ENCODE peak calls at places on chromosome 5, in seven cellular contexts. E, L, H, Z, X, O and U are unnamed samples.

GRCh38 chr5:168734119-168734518 is 155.0 kb upstream of the PANK3 start:
- DNase-seq in E (no peak), L (no peak), H (no peak), Z (no peak), X (no peak), O (no peak), U (no peak)

GRCh38 chr5:96067902-96068614 is 106.4 kb upstream of the ELL2 start:
- DNase-seq in E (no peak), L (no peak), H (peak), Z (no peak), X (no peak), O (no peak), U (peak)

GRCh38 chr5:28862137-28862859 is 1823.9 kb upstream of the CDH9 start:
- DNase-seq in E (no peak), L (no peak), H (no peak), Z (peak), X (no peak), O (no peak), U (no peak)

GRCh38 chr5:55919625-55920024 is 68.5 kb downstream of the IL31RA start:
- DNase-seq in E (no peak), L (no peak), H (no peak), Z (no peak), X (no peak), O (no peak), U (no peak)

GRCh38 chr5:181188700-181189362 is 16.2 kb downstream of the TRIM7 start:
- DNase-seq in E (no peak), L (peak), H (peak), Z (peak), X (peak), O (no peak), U (no peak)

GRCh38 chr5:135435467-135436330 is 11.4 kb downstream of the DCANP1 start:
- DNase-seq in E (no peak), L (peak), H (no peak), Z (no peak), X (no peak), O (no peak), U (no peak)

GRCh38 chr5:75734913-75735789 is 17.9 kb upstream of the POC5 start:
- DNase-seq in E (no peak), L (peak), H (peak), Z (peak), X (peak), O (peak), U (peak)

GRCh38 chr5:153050496-153051179 is 439.8 kb upstream of the GRIA1 start:
- DNase-seq in E (no peak), L (no peak), H (no peak), Z (no peak), X (no peak), O (no peak), U (no peak)

GRCh38 chr5:170892201-170892600 is 30.4 kb downstream of the RANBP17 start:
- DNase-seq in E (no peak), L (no peak), H (no peak), Z (no peak), X (no peak), O (no peak), U (no peak)

GRCh38 chr5:73363911-73364730 is 84.5 kb downstream of the FOXD1 start:
- DNase-seq in E (no peak), L (no peak), H (no peak), Z (no peak), X (no peak), O (no peak), U (no peak)

GRCh38 chr5:125518169-125518568 is 771.7 kb upstream of the ZNF608 start:
- DNase-seq in E (no peak), L (no peak), H (no peak), Z (no peak), X (no peak), O (no peak), U (no peak)

GRCh38 chr5:71769265-71769664 is 50.2 kb downstream of the CARTPT start:
- DNase-seq in E (no peak), L (no peak), H (no peak), Z (no peak), X (no peak), O (no peak), U (no peak)

GRCh38 chr5:30337084-30337573 is 856.4 kb upstream of the CDH6 start:
- DNase-seq in E (no peak), L (no peak), H (no peak), Z (no peak), X (no peak), O (no peak), U (no peak)

GRCh38 chr5:159208508-159209437 is 580 bp downstream of the RNF145 start:
- DNase-seq in E (peak), L (peak), H (no peak), Z (peak), X (no peak), O (no peak), U (peak)
- TF ChIP-seq JUND in E (no peak), L (no peak), H (no peak), Z (no peak), X (no peak), O (no peak), U (no peak)

DNA sequence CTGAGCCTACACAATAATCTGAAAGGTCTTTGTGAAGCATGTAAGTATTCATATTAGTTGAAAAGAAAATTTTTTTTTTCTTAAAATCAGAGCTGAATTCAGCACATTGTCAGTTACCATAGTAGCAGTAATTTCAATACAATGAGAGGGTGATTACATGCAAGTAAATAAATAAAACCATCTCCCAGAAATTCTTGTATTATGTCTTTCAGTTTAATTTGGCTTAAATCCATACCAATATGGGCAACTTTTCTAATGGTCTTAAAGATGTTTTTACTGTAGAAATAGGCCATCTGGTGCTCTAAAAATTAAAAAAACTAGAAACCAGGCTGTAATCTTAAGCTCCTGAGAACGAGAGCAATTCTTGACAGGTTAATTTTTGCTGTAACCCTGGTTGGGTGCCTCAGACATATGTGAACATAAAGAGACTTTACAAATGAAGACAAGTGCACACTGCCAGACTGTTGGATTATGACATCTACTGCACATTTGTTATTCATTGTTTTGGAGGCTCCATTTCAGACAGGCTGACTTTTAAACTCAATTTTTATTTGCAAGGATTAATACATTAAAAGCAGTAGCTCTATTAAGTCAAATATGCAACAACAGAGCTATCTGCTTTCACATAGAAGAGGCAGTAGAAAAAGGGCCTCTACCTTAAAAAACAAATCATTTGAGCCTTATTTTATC is 246.8 kb upstream of the DAB2 start:
- DNase-seq in E (no peak), L (no peak), H (no peak), Z (no peak), X (no peak), O (no peak), U (no peak)
- TF ChIP-seq JUND in E (no peak), L (no peak), H (no peak), Z (no peak), X (no peak), O (no peak), U (no peak)

DNA sequence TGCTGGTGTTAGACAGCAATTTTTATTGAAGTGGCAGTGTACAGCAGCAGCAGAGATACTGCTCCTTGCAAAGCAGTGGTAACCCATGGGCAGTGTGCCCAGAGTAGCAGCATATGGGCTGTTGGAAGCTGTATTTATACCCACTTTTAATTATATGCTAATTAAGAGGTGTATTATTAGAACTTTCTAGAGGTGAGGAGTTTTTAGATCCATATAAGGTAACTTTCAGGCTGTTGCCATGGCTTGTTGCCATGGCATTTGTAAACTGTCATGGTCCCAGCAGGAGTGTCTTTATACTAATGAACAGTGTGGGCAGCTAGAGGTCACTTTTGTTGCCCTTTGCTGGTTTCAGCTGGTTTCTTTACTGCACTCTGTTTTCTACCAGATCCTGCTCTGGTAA is 3.7 kb upstream of the PJA2 start:
- DNase-seq in E (no peak), L (no peak), H (no peak), Z (peak), X (no peak), O (no peak), U (no peak)
- TF ChIP-seq JUND in E (no peak), L (no peak), H (no peak), Z (no peak), X (no peak), O (no peak), U (no peak)

GRCh38 chr5:179344301-179345178 is 721 bp downstream of the ADAMTS2 start:
- DNase-seq in E (peak), L (peak), H (no peak), Z (no peak), X (no peak), O (no peak), U (no peak)
- TF ChIP-seq JUND in E (no peak), L (no peak), H (no peak), Z (no peak), X (no peak), O (no peak), U (no peak)

DNA sequence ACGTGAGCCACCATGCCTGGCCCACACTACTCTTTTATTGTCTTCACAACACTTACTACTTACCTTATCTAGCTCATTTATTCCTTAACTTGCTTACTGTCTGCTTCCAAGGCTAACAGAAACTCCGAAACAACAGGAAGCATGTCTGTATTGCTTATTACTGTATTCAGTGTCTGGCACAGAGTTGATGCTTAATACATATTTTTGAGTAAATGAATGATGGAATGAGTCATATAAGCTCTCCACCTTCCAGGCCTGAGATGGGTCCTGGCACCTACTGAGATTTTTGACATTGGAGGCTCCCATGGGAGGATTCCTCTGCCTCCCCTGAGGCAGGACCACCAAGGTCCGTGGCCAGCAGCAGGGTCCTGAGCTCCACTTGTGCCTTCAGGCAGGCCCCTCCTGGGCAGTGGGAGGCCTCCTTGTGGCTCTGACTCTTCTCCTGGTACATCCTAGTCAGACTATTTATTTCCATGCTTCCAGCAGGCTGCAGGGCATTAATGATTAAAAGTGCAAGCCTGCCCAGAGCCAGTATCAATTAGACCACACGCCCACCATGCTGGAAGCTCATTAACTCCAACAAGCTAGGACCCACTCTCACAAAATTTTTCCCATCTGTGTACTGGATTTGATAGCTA is 76.5 kb upstream of the CTNNA1 start:
- DNase-seq in E (no peak), L (no peak), H (no peak), Z (no peak), X (no peak), O (no peak), U (no peak)
- TF ChIP-seq JUND in E (no peak), L (no peak), H (no peak), Z (no peak), X (no peak), O (no peak), U (no peak)

GRCh38 chr5:9549941-9550340 is 4.1 kb upstream of the SEMA5A start:
- DNase-seq in E (no peak), L (no peak), H (no peak), Z (no peak), X (no peak), O (no peak), U (no peak)

GRCh38 chr5:9545959-9546851 is at the start of gene SEMA5A:
- DNase-seq in E (peak), L (peak), H (no peak), Z (no peak), X (no peak), O (no peak), U (no peak)

GRCh38 chr5:9544502-9545300 is 1.2 kb downstream of the SEMA5A start:
- DNase-seq in E (peak), L (peak), H (no peak), Z (peak), X (no peak), O (no peak), U (peak)

GRCh38 chr5:9545301-9545958 is 445 bp downstream of the SEMA5A start:
- DNase-seq in E (no peak), L (peak), H (no peak), Z (no peak), X (no peak), O (no peak), U (no peak)

GRCh38 chr5:9546973-9547947 is 1.4 kb upstream of the SEMA5A start:
- DNase-seq in E (no peak), L (no peak), H (no peak), Z (no peak), X (no peak), O (no peak), U (no peak)
- TF ChIP-seq JUND in E (no peak), L (no peak), H (no peak), Z (no peak), X (no peak), O (no peak), U (no peak)

GRCh38 chr5:142817961-142818431 is 47.8 kb downstream of the ARHGAP26 start:
- DNase-seq in E (no peak), L (no peak), H (no peak), Z (no peak), X (no peak), O (no peak), U (no peak)

GRCh38 chr5:142820447-142820846 is 50.3 kb downstream of the ARHGAP26 start:
- DNase-seq in E (no peak), L (no peak), H (no peak), Z (peak), X (no peak), O (no peak), U (no peak)

GRCh38 chr5:142821027-142821732 is 51.0 kb downstream of the ARHGAP26 start:
- DNase-seq in E (no peak), L (no peak), H (no peak), Z (no peak), X (no peak), O (no peak), U (no peak)

GRCh38 chr5:142819292-142819691 is 49.1 kb downstream of the ARHGAP26 start:
- DNase-seq in E (no peak), L (no peak), H (no peak), Z (no peak), X (no peak), O (no peak), U (no peak)

GRCh38 chr5:142819816-142820215 is 49.6 kb downstream of the ARHGAP26 start:
- DNase-seq in E (no peak), L (no peak), H (no peak), Z (no peak), X (no peak), O (no peak), U (no peak)
- TF ChIP-seq JUND in E (peak), L (peak), H (no peak), Z (no peak), X (no peak), O (no peak), U (no peak)